ENCODE peak calls at places on chromosome 21, in nine cellular contexts. F is cardiac muscle cell; P is IMR-90; D is lower lobe of right lung; O is tibial nerve; B is choroid plexus epithelial cell; J is cardiac fibroblast; N is CD8-positive, alpha-beta T cell; G is H7. A is an unnamed sample.

GRCh38 chr21:35738342-35738961 is 321.9 kb downstream of the SETD4 start:
- DNase-seq in F (no peak), P (peak), D (no peak), O (no peak), B (peak), J (no peak), N (no peak), G (no peak), A (no peak)

GRCh38 chr21:46555678-46556077 is 49.2 kb downstream of the S100B start:
- DNase-seq in F (no peak), P (no peak), D (no peak), O (no peak), B (no peak), J (no peak), N (no peak), G (no peak), A (peak)

GRCh38 chr21:44389335-44389734 is 35.9 kb downstream of the TRPM2 start:
- DNase-seq in F (no peak), P (no peak), D (no peak), O (no peak), B (no peak), J (no peak), N (no peak), G (no peak), A (no peak)

GRCh38 chr21:35619184-35619583 is 441.1 kb downstream of the SETD4 start:
- DNase-seq in F (no peak), P (peak), D (no peak), O (no peak), B (peak), J (peak), N (no peak), G (no peak), A (no peak)

GRCh38 chr21:34974162-34974981 is 74.7 kb downstream of the RUNX1 start:
- DNase-seq in F (no peak), P (peak), D (no peak), O (no peak), B (no peak), J (no peak), N (peak), G (no peak), A (no peak)

GRCh38 chr21:40563845-40564717 is 282.9 kb downstream of the DSCAM start:
- DNase-seq in F (no peak), P (no peak), D (no peak), O (no peak), B (no peak), J (no peak), N (no peak), G (no peak), A (no peak)

GRCh38 chr21:40534886-40535285 is 312.1 kb downstream of the DSCAM start:
- DNase-seq in F (no peak), P (no peak), D (no peak), O (no peak), B (no peak), J (no peak), N (no peak), G (no peak), A (no peak)

GRCh38 chr21:16572032-16572431 is 842.2 kb downstream of the USP25 start:
- DNase-seq in F (no peak), P (peak), D (no peak), O (no peak), B (peak), J (peak), N (no peak), G (no peak), A (no peak)

GRCh38 chr21:34878940-34879339 is 170.2 kb downstream of the RUNX1 start:
- DNase-seq in F (no peak), P (no peak), D (no peak), O (no peak), B (no peak), J (no peak), N (no peak), G (no peak), A (no peak)

GRCh38 chr21:45293726-45294401 is 6.2 kb upstream of the POFUT2 start:
- DNase-seq in F (no peak), P (no peak), D (peak), O (no peak), B (no peak), J (no peak), N (peak), G (peak), A (peak)

GRCh38 chr21:40531016-40531415 is 315.9 kb downstream of the DSCAM start:
- DNase-seq in F (no peak), P (no peak), D (no peak), O (no peak), B (no peak), J (no peak), N (no peak), G (no peak), A (no peak)

GRCh38 chr21:44931137-44931500 is 8.7 kb upstream of the SLX9 start:
- DNase-seq in F (no peak), P (no peak), D (peak), O (no peak), B (peak), J (peak), N (peak), G (peak), A (no peak)

GRCh38 chr21:17387030-17387617 is 125.7 kb upstream of the CXADR start:
- DNase-seq in F (peak), P (peak), D (no peak), O (peak), B (peak), J (peak), N (no peak), G (peak), A (no peak)

GRCh38 chr21:45032977-45033705 is 41.2 kb upstream of the ADARB1 start:
- DNase-seq in F (no peak), P (no peak), D (no peak), O (no peak), B (peak), J (no peak), N (no peak), G (peak), A (no peak)

GRCh38 chr21:45154511-45155508 is 80.4 kb downstream of the ADARB1 start:
- DNase-seq in F (peak), P (peak), D (no peak), O (no peak), B (peak), J (peak), N (peak), G (peak), A (no peak)

GRCh38 chr21:35359076-35359475 is 310.0 kb upstream of the RUNX1 start:
- DNase-seq in F (no peak), P (no peak), D (no peak), O (no peak), B (peak), J (no peak), N (no peak), G (no peak), A (no peak)

GRCh38 chr21:28832013-28832714 is 160.5 kb downstream of the LTN1 start:
- DNase-seq in F (peak), P (peak), D (no peak), O (no peak), B (peak), J (peak), N (peak), G (no peak), A (no peak)

GRCh38 chr21:31885146-31885545 is 12.3 kb downstream of the HUNK start:
- DNase-seq in F (no peak), P (no peak), D (no peak), O (no peak), B (no peak), J (no peak), N (no peak), G (no peak), A (no peak)

GRCh38 chr21:36183144-36183795 is 26.6 kb downstream of the DOP1B start:
- DNase-seq in F (no peak), P (no peak), D (no peak), O (no peak), B (no peak), J (peak), N (no peak), G (no peak), A (no peak)

GRCh38 chr21:44557491-44558328 is 885 bp downstream of the KRTAP10-3 start:
- DNase-seq in F (no peak), P (no peak), D (peak), O (no peak), B (no peak), J (no peak), N (peak), G (peak), A (no peak)

GRCh38 chr21:16522512-16522911 is 792.7 kb downstream of the USP25 start:
- DNase-seq in F (no peak), P (peak), D (no peak), O (no peak), B (peak), J (peak), N (no peak), G (no peak), A (no peak)

GRCh38 chr21:39452207-39452964 is 616 bp downstream of the SH3BGR start:
- DNase-seq in F (no peak), P (peak), D (no peak), O (no peak), B (peak), J (peak), N (no peak), G (no peak), A (no peak)

GRCh38 chr21:29221259-29221744 is 77.4 kb upstream of the BACH1 start:
- DNase-seq in F (no peak), P (peak), D (no peak), O (no peak), B (peak), J (peak), N (no peak), G (no peak), A (no peak)

GRCh38 chr21:44940116-44940631 is 345 bp downstream of the SLX9 start:
- DNase-seq in F (peak), P (no peak), D (peak), O (no peak), B (no peak), J (no peak), N (no peak), G (no peak), A (no peak)

GRCh38 chr21:45041984-45042663 is 32.3 kb upstream of the ADARB1 start:
- DNase-seq in F (no peak), P (no peak), D (no peak), O (no peak), B (no peak), J (no peak), N (no peak), G (no peak), A (no peak)

GRCh38 chr21:30194701-30195299 is 21.1 kb downstream of the CLDN8 start:
- DNase-seq in F (peak), P (no peak), D (no peak), O (no peak), B (peak), J (peak), N (no peak), G (peak), A (no peak)

GRCh38 chr21:45182958-45183357 is 104.7 kb downstream of the POFUT2 start:
- DNase-seq in F (no peak), P (no peak), D (no peak), O (no peak), B (no peak), J (no peak), N (no peak), G (no peak), A (no peak)

DNA sequence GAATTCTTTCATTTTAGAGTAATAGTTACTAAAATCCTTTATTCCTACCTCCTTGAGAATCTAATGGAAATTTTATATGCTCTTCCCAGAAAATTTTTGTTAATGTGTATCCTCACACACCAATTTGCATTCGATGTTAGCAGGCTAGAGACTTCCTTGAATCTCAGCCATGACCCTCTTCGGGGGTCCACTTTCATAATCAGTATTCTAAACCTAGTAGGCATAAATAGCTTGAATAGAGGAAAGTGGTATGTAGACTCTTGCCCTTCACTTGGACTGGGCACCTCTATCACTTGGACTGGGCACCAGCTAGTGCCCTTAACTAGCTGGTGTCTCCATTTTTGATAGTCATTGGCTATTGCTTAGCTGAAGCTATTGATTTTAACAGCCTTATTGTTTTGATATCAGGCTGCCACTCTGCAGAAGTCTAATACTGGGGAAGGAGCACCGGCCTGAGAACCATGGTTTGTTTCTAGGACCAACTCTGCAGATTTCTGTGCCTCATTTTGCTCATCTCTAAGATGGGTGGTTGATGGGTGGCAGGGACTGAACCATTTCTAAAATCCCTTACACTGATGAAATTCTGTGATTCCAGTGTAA is 42.8 kb downstream of the MRPL39 start:
- DNase-seq in F (no peak), P (no peak), D (no peak), O (no peak), B (no peak), J (no peak), N (no peak), G (no peak), A (no peak)
- H3K4me3 ChIP-seq in F (no peak), P (no peak), D (no peak), O (no peak), B (no peak), J (no peak), N (no peak), G (no peak), A (no peak)

DNA sequence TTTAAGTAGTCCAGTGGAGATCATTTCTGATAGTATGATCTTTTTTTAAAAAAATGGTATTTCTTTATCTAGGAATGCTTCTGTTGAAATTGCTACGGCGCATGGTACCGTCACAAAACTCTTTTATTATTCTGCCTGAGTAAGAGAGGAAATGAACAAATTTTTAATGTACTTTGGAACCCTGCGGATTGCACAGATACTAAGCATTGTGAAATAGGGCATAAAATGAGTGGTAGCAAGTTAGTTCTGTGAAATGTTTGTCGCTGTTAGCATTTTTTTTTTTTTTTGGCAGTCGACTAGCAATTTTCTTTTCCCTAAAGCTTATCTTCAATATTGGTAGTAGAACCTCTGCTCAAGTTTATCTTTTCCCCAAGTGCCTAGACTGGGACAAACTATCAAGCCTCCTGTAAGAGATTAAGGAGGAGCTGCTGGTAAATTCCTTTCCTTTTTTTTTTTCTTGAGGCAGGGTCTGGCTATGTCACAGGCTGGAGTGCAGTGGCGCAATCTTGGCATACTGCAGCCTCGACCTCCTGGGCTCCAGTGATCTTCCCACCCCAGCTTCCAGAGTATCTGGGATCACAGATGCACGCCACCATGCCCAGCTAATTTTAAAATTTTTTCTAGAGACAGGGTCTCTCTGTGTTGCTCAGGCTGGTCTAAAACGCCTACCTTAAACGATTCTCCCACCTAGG is 2.2 kb downstream of the ITSN1 start:
- DNase-seq in F (no peak), P (peak), D (no peak), O (peak), B (peak), J (peak), N (no peak), G (no peak), A (peak)
- H3K4me3 ChIP-seq in F (peak), P (peak), D (peak), O (no peak), B (peak), J (peak), N (no peak), G (no peak), A (peak)

GRCh38 chr21:41955516-41955915 is 1.7 kb upstream of the C2CD2 start:
- DNase-seq in F (no peak), P (no peak), D (no peak), O (no peak), B (no peak), J (no peak), N (no peak), G (peak), A (no peak)
- H3K4me3 ChIP-seq in F (no peak), P (no peak), D (no peak), O (no peak), B (no peak), J (no peak), N (no peak), G (no peak), A (no peak)

GRCh38 chr21:19850157-19850556 is 1148.1 kb upstream of the NCAM2 start:
- DNase-seq in F (no peak), P (no peak), D (no peak), O (no peak), B (no peak), J (no peak), N (no peak), G (no peak), A (no peak)

GRCh38 chr21:19855522-19855921 is 1142.7 kb upstream of the NCAM2 start:
- DNase-seq in F (no peak), P (no peak), D (no peak), O (no peak), B (no peak), J (no peak), N (no peak), G (no peak), A (no peak)

GRCh38 chr21:19853709-19854575 is 1144.3 kb upstream of the NCAM2 start:
- DNase-seq in F (no peak), P (no peak), D (no peak), O (no peak), B (no peak), J (no peak), N (no peak), G (peak), A (peak)

GRCh38 chr21:19853061-19853460 is 1145.1 kb upstream of the NCAM2 start:
- DNase-seq in F (no peak), P (no peak), D (no peak), O (no peak), B (no peak), J (no peak), N (no peak), G (no peak), A (no peak)
- H3K4me3 ChIP-seq in F (no peak), P (no peak), D (no peak), O (no peak), B (no peak), J (no peak), N (no peak), G (no peak), A (no peak)

DNA sequence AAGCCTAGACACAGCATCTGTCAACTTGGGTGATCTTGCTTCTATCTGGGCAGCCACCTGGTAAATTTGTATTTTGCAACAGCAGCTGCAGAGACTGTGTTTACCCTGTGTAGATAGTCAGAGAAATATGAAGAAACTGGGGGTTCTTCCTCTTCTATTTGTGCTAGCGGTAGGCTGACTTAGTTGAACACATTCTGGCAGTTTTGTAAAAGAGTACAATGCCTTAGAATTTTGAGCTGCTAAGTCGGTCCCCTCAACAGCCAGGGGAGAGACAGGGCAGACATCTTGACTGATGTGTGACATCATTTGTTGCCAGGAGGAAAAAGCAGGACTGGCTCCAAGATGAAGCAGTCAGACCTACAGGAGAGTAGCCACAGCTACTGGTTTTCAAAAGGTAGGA is 53.7 kb downstream of the KCNJ6 start:
- DNase-seq in F (peak), P (peak), D (no peak), O (no peak), B (peak), J (peak), N (no peak), G (peak), A (no peak)
- H3K4me3 ChIP-seq in F (no peak), P (no peak), D (no peak), O (no peak), B (no peak), J (no peak), N (no peak), G (no peak), A (no peak)

A was measured in right cardiac atrium.